ENCODE peak calls at places on chromosomes 6 and 20, in eight cellular contexts. W is NB4, H is nephron progenitor cell, X is stomach, C is fibroblast of pulmonary artery, F is GM23338, Z is ovary, P is osteocyte. A is an unnamed sample.

GRCh38 chr6:167501831-167502385 is 177.0 kb downstream of the TTLL2 start:
- DNase-seq in W (peak), H (peak), X (peak), C (peak), F (peak), Z (no peak), P (no peak), A (no peak)

GRCh38 chr6:105651969-105652368 is 249.1 kb upstream of the PREP start:
- DNase-seq in W (no peak), H (no peak), X (no peak), C (no peak), F (no peak), Z (no peak), P (no peak), A (no peak)

GRCh38 chr6:49856282-49856681 is 10.1 kb downstream of the CRISP1 start:
- DNase-seq in W (no peak), H (no peak), X (no peak), C (no peak), F (no peak), Z (no peak), P (no peak), A (no peak)

GRCh38 chr6:13624871-13625288 is 9.7 kb downstream of the NOL7 start:
- DNase-seq in W (peak), H (no peak), X (no peak), C (peak), F (peak), Z (no peak), P (no peak), A (no peak)

GRCh38 chr6:64553414-64553813 is 917.8 kb downstream of the PHF3 start:
- DNase-seq in W (no peak), H (no peak), X (no peak), C (no peak), F (no peak), Z (no peak), P (no peak), A (no peak)

GRCh38 chr6:135665935-135666334 is 168.4 kb upstream of the AHI1 start:
- DNase-seq in W (no peak), H (no peak), X (no peak), C (no peak), F (no peak), Z (no peak), P (no peak), A (no peak)

GRCh38 chr6:100479180-100480035 is 14.7 kb upstream of the SIM1 start:
- DNase-seq in W (peak), H (no peak), X (no peak), C (peak), F (peak), Z (no peak), P (no peak), A (no peak)

GRCh38 chr6:30219244-30219643 is 6.0 kb upstream of the TRIM26 start:
- DNase-seq in W (peak), H (peak), X (peak), C (peak), F (peak), Z (peak), P (no peak), A (no peak)

GRCh38 chr6:24858154-24858801 is 59.6 kb upstream of the ARMH2 start:
- DNase-seq in W (peak), H (no peak), X (no peak), C (peak), F (no peak), Z (no peak), P (no peak), A (no peak)

GRCh38 chr6:169213814-169214520 is 39.7 kb downstream of the THBS2 start:
- DNase-seq in W (peak), H (no peak), X (no peak), C (no peak), F (no peak), Z (peak), P (peak), A (no peak)

GRCh38 chr6:111757342-111757741 is 115.9 kb downstream of the FYN start:
- DNase-seq in W (no peak), H (no peak), X (no peak), C (peak), F (peak), Z (no peak), P (no peak), A (no peak)

GRCh38 chr20:31861346-31862156 is 8.8 kb downstream of the DUSP15 start:
- DNase-seq in W (peak), H (peak), X (peak), C (peak), F (peak), Z (peak), P (no peak), A (peak)

GRCh38 chr20:34883809-34884208 is 7.4 kb downstream of the ACSS2 start:
- DNase-seq in W (no peak), H (no peak), X (no peak), C (no peak), F (no peak), Z (no peak), P (no peak), A (no peak)

GRCh38 chr6:113856571-113857564 is at the start of gene MARCKS:
- DNase-seq in W (peak), H (peak), X (peak), C (peak), F (peak), Z (peak), P (peak), A (peak)

GRCh38 chr6:43060755-43061633 is 1.6 kb downstream of the KLC4 start:
- DNase-seq in W (no peak), H (no peak), X (no peak), C (no peak), F (no peak), Z (no peak), P (no peak), A (no peak)

GRCh38 chr6:79048611-79049010 is 29.4 kb downstream of the PHIP start:
- DNase-seq in W (peak), H (no peak), X (no peak), C (peak), F (peak), Z (no peak), P (no peak), A (no peak)

GRCh38 chr20:56442381-56443365 is 25.8 kb upstream of the RTF2 start:
- DNase-seq in W (peak), H (no peak), X (no peak), C (peak), F (no peak), Z (no peak), P (no peak), A (no peak)

GRCh38 chr6:118663993-118664985 is 12.9 kb upstream of the CEP85L start:
- DNase-seq in W (no peak), H (no peak), X (no peak), C (no peak), F (no peak), Z (no peak), P (no peak), A (no peak)

GRCh38 chr6:1315201-1315559 is 3.3 kb downstream of the FOXQ1 start:
- DNase-seq in W (no peak), H (no peak), X (no peak), C (no peak), F (no peak), Z (no peak), P (no peak), A (no peak)

GRCh38 chr6:167341038-167341613 is 16.2 kb downstream of the TTLL2 start:
- DNase-seq in W (no peak), H (no peak), X (no peak), C (no peak), F (no peak), Z (no peak), P (no peak), A (no peak)

GRCh38 chr20:57381596-57382503 is 9.3 kb upstream of the RBM38 start:
- DNase-seq in W (peak), H (peak), X (peak), C (peak), F (peak), Z (peak), P (peak), A (peak)

GRCh38 chr6:2939315-2940009 is 31.9 kb downstream of the SERPINB6 start:
- DNase-seq in W (no peak), H (no peak), X (peak), C (no peak), F (no peak), Z (no peak), P (peak), A (peak)

GRCh38 chr20:57743450-57744095 is 33.8 kb upstream of the PMEPA1 start:
- DNase-seq in W (no peak), H (no peak), X (no peak), C (no peak), F (no peak), Z (no peak), P (no peak), A (no peak)

GRCh38 chr6:147078602-147079001 is 125.6 kb upstream of the STXBP5 start:
- DNase-seq in W (no peak), H (no peak), X (no peak), C (no peak), F (no peak), Z (no peak), P (no peak), A (no peak)

GRCh38 chr6:49841424-49841823 is 24.9 kb downstream of the CRISP1 start:
- DNase-seq in W (no peak), H (no peak), X (no peak), C (no peak), F (no peak), Z (no peak), P (no peak), A (no peak)

GRCh38 chr6:41422156-41422555 is 86.7 kb downstream of the NCR2 start:
- DNase-seq in W (no peak), H (no peak), X (no peak), C (no peak), F (no peak), Z (no peak), P (no peak), A (no peak)

GRCh38 chr6:101605874-101606273 is 212.4 kb downstream of the GRIK2 start:
- DNase-seq in W (no peak), H (no peak), X (no peak), C (no peak), F (no peak), Z (no peak), P (no peak), A (no peak)

GRCh38 chr6:47027315-47027714 is 14.8 kb downstream of the ADGRF1 start:
- DNase-seq in W (no peak), H (no peak), X (no peak), C (no peak), F (no peak), Z (no peak), P (no peak), A (no peak)

GRCh38 chr6:131134950-131135243 is 370 bp upstream of the AKAP7 start:
- DNase-seq in W (no peak), H (no peak), X (no peak), C (no peak), F (no peak), Z (no peak), P (no peak), A (no peak)

GRCh38 chr6:149318581-149319286 is 1.2 kb downstream of the TAB2 start:
- DNase-seq in W (peak), H (no peak), X (no peak), C (no peak), F (peak), Z (no peak), P (no peak), A (no peak)

GRCh38 chr6:169188051-169188863 is 65.4 kb downstream of the THBS2 start:
- DNase-seq in W (peak), H (no peak), X (no peak), C (peak), F (no peak), Z (no peak), P (peak), A (no peak)

GRCh38 chr20:35663813-35664543 is 722 bp downstream of the CPNE1 start:
- DNase-seq in W (peak), H (peak), X (peak), C (no peak), F (peak), Z (peak), P (peak), A (no peak)

GRCh38 chr20:50283922-50284810 is 93.5 kb downstream of the CEBPB start:
- DNase-seq in W (peak), H (no peak), X (peak), C (peak), F (no peak), Z (no peak), P (no peak), A (no peak)

GRCh38 chr6:11263185-11263817 is 30.8 kb upstream of the NEDD9 start:
- DNase-seq in W (no peak), H (no peak), X (peak), C (peak), F (no peak), Z (peak), P (no peak), A (peak)

GRCh38 chr20:43363506-43363905 is 94.2 kb upstream of the SRSF6 start:
- DNase-seq in W (no peak), H (no peak), X (no peak), C (no peak), F (no peak), Z (no peak), P (no peak), A (no peak)

GRCh38 chr6:82408952-82409421 is 45.4 kb downstream of the TPBG start:
- DNase-seq in W (no peak), H (no peak), X (no peak), C (peak), F (no peak), Z (no peak), P (no peak), A (no peak)

GRCh38 chr6:151370509-151371078 is 20.8 kb downstream of the ZBTB2 start:
- DNase-seq in W (no peak), H (no peak), X (no peak), C (peak), F (peak), Z (no peak), P (peak), A (no peak)
- TF ChIP-seq CTCF in W (no peak), H (no peak), X (no peak), C (peak), F (peak), Z (no peak), P (peak), A (peak)

DNA sequence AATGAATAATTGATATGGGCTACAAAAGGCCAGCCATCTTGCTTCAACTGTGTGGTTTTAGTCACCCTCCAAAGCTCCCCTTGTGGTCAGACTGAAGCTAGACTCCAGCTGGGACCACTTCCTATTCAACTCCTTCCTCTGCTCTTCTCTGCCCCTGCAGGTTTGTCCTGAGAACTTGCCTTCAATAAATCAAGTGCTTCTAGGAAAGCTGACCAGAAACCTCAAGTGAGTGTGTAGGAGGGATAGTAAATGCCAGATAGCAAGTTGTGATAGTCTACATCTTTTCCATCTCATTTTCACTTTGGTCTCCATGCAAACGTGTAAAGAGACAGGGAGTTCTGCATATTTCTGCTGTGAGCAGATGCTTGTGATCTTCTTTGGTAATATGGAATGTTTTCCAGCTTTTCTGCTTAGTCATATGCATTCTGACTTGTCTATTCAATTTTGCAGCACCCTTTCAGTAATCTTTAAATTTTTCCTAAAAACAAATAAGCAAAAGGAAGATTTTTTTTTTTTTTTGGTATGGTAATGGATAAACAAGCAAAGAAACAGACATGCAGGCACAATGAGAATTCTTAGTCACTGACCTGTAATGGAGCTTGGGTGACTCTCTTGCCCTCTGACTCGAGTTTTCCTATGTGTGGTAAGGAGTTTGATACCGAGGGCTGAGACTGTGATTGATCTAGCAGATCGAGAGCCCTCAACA is 201.3 kb upstream of the BTBD3 start:
- DNase-seq in W (peak), H (peak), X (no peak), C (peak), F (peak), Z (no peak), P (no peak), A (no peak)
- TF ChIP-seq CTCF in W (peak), H (peak), X (no peak), C (peak), F (peak), Z (no peak), P (peak), A (peak)

GRCh38 chr6:37862415-37862814 is 42.9 kb downstream of the ZFAND3 start:
- DNase-seq in W (no peak), H (no peak), X (no peak), C (no peak), F (peak), Z (no peak), P (no peak), A (no peak)
- TF ChIP-seq CTCF in W (no peak), H (no peak), X (no peak), C (no peak), F (no peak), Z (no peak), P (no peak), A (no peak)

DNA sequence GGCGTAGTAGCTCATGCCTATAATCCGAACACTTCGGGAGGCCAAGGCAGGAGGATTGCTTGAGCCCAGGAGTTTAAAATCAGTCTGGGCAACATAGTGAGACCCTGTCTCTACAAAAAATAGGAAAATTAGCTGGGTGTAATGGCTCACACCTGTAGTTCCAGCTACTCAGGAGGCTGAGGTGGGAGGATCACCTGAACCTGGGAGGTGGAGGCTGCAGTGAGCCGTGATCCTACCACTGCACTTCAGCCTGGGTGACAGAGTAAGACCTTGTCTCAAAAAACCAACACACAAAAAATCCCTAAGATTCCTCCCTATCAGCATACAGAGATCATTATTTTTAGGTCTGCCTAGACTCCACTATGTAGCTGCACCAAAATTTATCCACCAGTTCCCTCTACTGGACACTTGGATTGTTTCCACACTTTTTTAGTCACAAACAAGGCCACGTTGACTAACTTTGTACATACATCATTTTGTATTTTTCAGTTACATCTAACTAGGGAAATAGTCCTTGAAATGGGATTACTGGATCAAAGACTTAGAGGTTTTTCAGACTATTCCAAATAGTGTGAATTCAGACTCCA is 3.6 kb upstream of the PHF1 start:
- DNase-seq in W (peak), H (no peak), X (no peak), C (peak), F (no peak), Z (no peak), P (no peak), A (no peak)
- TF ChIP-seq CTCF in W (no peak), H (peak), X (no peak), C (peak), F (no peak), Z (no peak), P (peak), A (peak)

GRCh38 chr20:39458452-39458851 is 496.3 kb downstream of the DHX35 start:
- DNase-seq in W (no peak), H (no peak), X (no peak), C (no peak), F (no peak), Z (no peak), P (no peak), A (no peak)

GRCh38 chr20:39468703-39469102 is 506.6 kb downstream of the DHX35 start:
- DNase-seq in W (peak), H (no peak), X (no peak), C (no peak), F (peak), Z (no peak), P (no peak), A (no peak)

GRCh38 chr20:39462436-39462835 is 500.3 kb downstream of the DHX35 start:
- DNase-seq in W (no peak), H (no peak), X (no peak), C (no peak), F (no peak), Z (no peak), P (no peak), A (no peak)

DNA sequence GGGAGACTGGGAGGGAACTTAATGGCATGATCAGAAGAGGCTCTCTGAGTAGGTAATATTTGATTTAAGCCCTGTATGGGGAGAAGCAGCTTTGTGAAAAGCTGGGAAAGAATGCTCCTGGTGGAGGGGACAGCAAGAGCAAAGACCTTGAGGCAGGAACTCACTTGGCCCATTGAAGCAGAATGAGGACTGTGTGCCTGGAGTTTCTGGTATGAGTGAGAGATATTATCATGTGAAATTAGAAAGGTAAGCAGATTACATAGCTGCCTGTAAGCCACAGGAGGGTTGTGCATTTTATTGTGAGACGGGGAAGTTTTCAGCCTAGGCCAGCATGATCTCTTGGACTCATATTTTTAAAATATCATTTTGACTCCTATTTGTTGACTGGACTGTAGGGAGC is 502.1 kb downstream of the DHX35 start:
- DNase-seq in W (no peak), H (no peak), X (no peak), C (no peak), F (no peak), Z (no peak), P (no peak), A (no peak)
- TF ChIP-seq CTCF in W (no peak), H (no peak), X (no peak), C (no peak), F (no peak), Z (no peak), P (no peak), A (no peak)

GRCh38 chr6:157034433-157035230 is 257.5 kb downstream of the ARID1B start:
- DNase-seq in W (peak), H (no peak), X (no peak), C (peak), F (peak), Z (no peak), P (no peak), A (no peak)
- TF ChIP-seq CTCF in W (peak), H (peak), X (peak), C (peak), F (peak), Z (peak), P (peak), A (peak)

DNA sequence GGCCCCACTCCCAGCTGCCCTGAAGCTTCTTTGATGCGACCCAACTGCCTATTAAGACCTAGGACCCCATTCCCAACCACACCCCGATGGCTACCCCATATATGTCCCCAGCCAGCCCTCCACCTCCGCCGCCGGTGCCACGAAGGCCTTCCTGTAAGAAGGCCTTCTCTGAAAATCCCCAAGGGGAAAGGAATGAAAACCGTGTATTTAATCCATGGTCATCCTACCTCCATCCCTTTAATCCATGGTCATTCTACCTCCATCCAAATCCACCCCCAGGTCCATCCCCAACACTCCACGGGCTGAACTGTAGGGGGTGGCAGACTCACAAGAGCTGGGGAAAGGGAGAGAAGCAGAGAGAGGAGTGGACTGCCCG is 545 bp upstream of the VSX1 start:
- DNase-seq in W (no peak), H (no peak), X (no peak), C (no peak), F (no peak), Z (no peak), P (peak), A (peak)
- TF ChIP-seq CTCF in W (no peak), H (no peak), X (no peak), C (no peak), F (peak), Z (no peak), P (no peak), A (no peak)

GRCh38 chr6:143510991-143511891 is at the start of gene FUCA2:
- DNase-seq in W (peak), H (peak), X (peak), C (peak), F (peak), Z (peak), P (peak), A (peak)
- TF ChIP-seq CTCF in W (no peak), H (no peak), X (no peak), C (no peak), F (no peak), Z (no peak), P (no peak), A (peak)

GRCh38 chr20:62387219-62387913 is 463 bp downstream of the RPS21 start:
- DNase-seq in W (no peak), H (no peak), X (no peak), C (no peak), F (no peak), Z (no peak), P (no peak), A (no peak)
- TF ChIP-seq CTCF in W (no peak), H (no peak), X (no peak), C (no peak), F (no peak), Z (no peak), P (no peak), A (no peak)